ENCODE peak calls at places on chromosomes 5 and 9, in ten cellular contexts. C is stimulated activated naive B cell treated with anti-CD40 and anti-IgM and Interleukin-4, amounts not matched to agents 10 μg/mL and 1 μg/mL and 100 μg/mL, for 72 hours; S is foreskin keratinocyte; Z is nucleus accumbens; W is stimulated activated CD4-positive, alpha-beta T cell treated with anti-CD3 and anti-CD28 coated beads, Interleukin-15, amount 100 ng/mL, for 24 hours; G is prostate gland; O is iris pigment epithelial cell; K is NK-92 treated with Interleukin-12 subunit alpha and Interleukin-12 subunit beta, amount 100 ng/mL, for 24 hours; N is lung microvascular endothelial cell; D is suprapubic skin. M is an unnamed sample.

GRCh38 chr5:92353107-92354030 is 970.3 kb upstream of the ARRDC3 start:
- DNase-seq in C (no peak), S (no peak), Z (no peak), W (no peak), G (no peak), O (peak), K (no peak), N (no peak), D (no peak), M (no peak)

GRCh38 chr9:89313842-89314241 is 2.8 kb downstream of the CKS2 start:
- DNase-seq in C (no peak), S (no peak), Z (no peak), W (no peak), G (no peak), O (no peak), K (no peak), N (peak), D (no peak), M (no peak)

GRCh38 chr5:77882670-77883257 is 106.6 kb upstream of the TBCA start:
- DNase-seq in C (no peak), S (peak), Z (no peak), W (peak), G (no peak), O (peak), K (peak), N (peak), D (no peak), M (no peak)

GRCh38 chr9:109088221-109088620 is 31.5 kb downstream of the TMEM245 start:
- DNase-seq in C (no peak), S (no peak), Z (no peak), W (no peak), G (no peak), O (peak), K (no peak), N (no peak), D (no peak), M (no peak)

GRCh38 chr9:130073373-130073772 is 19.7 kb downstream of the GPR107 start:
- DNase-seq in C (no peak), S (no peak), Z (no peak), W (no peak), G (no peak), O (peak), K (no peak), N (peak), D (no peak), M (no peak)

GRCh38 chr5:78187172-78187571 is 107.3 kb downstream of the AP3B1 start:
- DNase-seq in C (no peak), S (no peak), Z (no peak), W (no peak), G (no peak), O (no peak), K (no peak), N (no peak), D (no peak), M (no peak)

GRCh38 chr5:140182803-140183367 is 7.9 kb downstream of the CYSTM1 start:
- DNase-seq in C (no peak), S (no peak), Z (peak), W (no peak), G (no peak), O (peak), K (no peak), N (peak), D (no peak), M (peak)

GRCh38 chr5:160675988-160676387 is 176.0 kb downstream of the ATP10B start:
- DNase-seq in C (no peak), S (no peak), Z (no peak), W (no peak), G (no peak), O (no peak), K (no peak), N (no peak), D (no peak), M (no peak)

GRCh38 chr5:14439087-14439841 is 142.3 kb upstream of the OTULINL start:
- DNase-seq in C (no peak), S (no peak), Z (no peak), W (no peak), G (no peak), O (peak), K (no peak), N (no peak), D (no peak), M (peak)

GRCh38 chr5:106314221-106314824 is 1356.4 kb downstream of the EFNA5 start:
- DNase-seq in C (no peak), S (no peak), Z (no peak), W (no peak), G (no peak), O (peak), K (no peak), N (peak), D (no peak), M (no peak)

GRCh38 chr9:88224938-88225337 is 86.7 kb upstream of the SPATA31C2 start:
- DNase-seq in C (no peak), S (no peak), Z (no peak), W (no peak), G (no peak), O (no peak), K (no peak), N (no peak), D (no peak), M (no peak)

GRCh38 chr9:21153688-21154608 is 12.3 kb upstream of the IFNW1 start:
- DNase-seq in C (no peak), S (peak), Z (no peak), W (no peak), G (no peak), O (peak), K (no peak), N (peak), D (no peak), M (peak)

GRCh38 chr9:111482656-111483418 is 1.3 kb downstream of the ECPAS start:
- DNase-seq in C (peak), S (peak), Z (peak), W (peak), G (peak), O (peak), K (peak), N (peak), D (peak), M (peak)

GRCh38 chr9:36871606-36872005 is 162.5 kb downstream of the PAX5 start:
- DNase-seq in C (no peak), S (no peak), Z (no peak), W (no peak), G (no peak), O (no peak), K (no peak), N (no peak), D (no peak), M (no peak)

GRCh38 chr9:36029765-36030528 is 6.8 kb upstream of the RECK start:
- DNase-seq in C (no peak), S (peak), Z (no peak), W (no peak), G (no peak), O (peak), K (no peak), N (peak), D (no peak), M (peak)

GRCh38 chr5:102700916-102701315 is 54.2 kb upstream of the PAM start:
- DNase-seq in C (no peak), S (no peak), Z (no peak), W (no peak), G (no peak), O (no peak), K (no peak), N (no peak), D (no peak), M (no peak)

GRCh38 chr5:541148-541887 is 17.1 kb upstream of the SLC9A3 start:
- DNase-seq in C (no peak), S (no peak), Z (no peak), W (no peak), G (no peak), O (no peak), K (no peak), N (no peak), D (peak), M (no peak)

GRCh38 chr5:143019614-143020515 is 249.7 kb downstream of the ARHGAP26 start:
- DNase-seq in C (no peak), S (no peak), Z (no peak), W (peak), G (no peak), O (peak), K (no peak), N (no peak), D (no peak), M (peak)

GRCh38 chr5:177362871-177363507 is 5.3 kb downstream of the RGS14 start:
- DNase-seq in C (peak), S (no peak), Z (peak), W (peak), G (peak), O (no peak), K (no peak), N (peak), D (no peak), M (peak)

GRCh38 chr9:103700558-103700957 is 393.6 kb upstream of the SMC2 start:
- DNase-seq in C (no peak), S (no peak), Z (no peak), W (no peak), G (no peak), O (peak), K (no peak), N (no peak), D (no peak), M (no peak)

GRCh38 chr9:127721391-127721821 is 5.5 kb downstream of the TTC16 start:
- DNase-seq in C (no peak), S (no peak), Z (no peak), W (no peak), G (no peak), O (no peak), K (no peak), N (no peak), D (no peak), M (no peak)

GRCh38 chr9:38119570-38119969 is 50.5 kb upstream of the SHB start:
- DNase-seq in C (no peak), S (no peak), Z (no peak), W (no peak), G (no peak), O (no peak), K (no peak), N (no peak), D (no peak), M (no peak)